ENCODE peak calls at places on chromosome 10, in ten cellular contexts. U, S, A, T, K, H, D, N, I and W are unnamed samples.

GRCh38 chr10:37856881-37857286 is 526 bp downstream of the ZNF248 start:
- DNase-seq in D (no peak), T (peak; percentile 12), H (no peak), I (no peak), S (peak; percentile 34), N (peak; percentile 7), K (no peak), U (peak; percentile 29), A (peak; percentile 18), W (no peak)

GRCh38 chr10:96339956-96340904 is 18.6 kb downstream of the OPALIN start:
- DNase-seq in T (peak; percentile 16), H (peak; percentile 46), I (peak; percentile 41), A (peak; percentile 59), S (peak; percentile 69), U (peak; percentile 73), D (peak; percentile 14), N (peak; percentile 63), K (no peak), W (peak; percentile 28)

GRCh38 chr10:34157501-34157900 is 657.6 kb downstream of the PARD3 start:
- DNase-seq in T (no peak), D (no peak), H (no peak), K (no peak), U (peak; percentile 54), I (no peak), S (no peak), A (no peak), N (peak; percentile 9), W (no peak)

GRCh38 chr10:87844837-87845623 is 18.3 kb downstream of the KLLN start:
- DNase-seq in T (no peak), N (no peak), A (no peak), U (peak; percentile 85), D (no peak), K (no peak), S (no peak), H (no peak), I (no peak), W (no peak)

GRCh38 chr10:70835895-70836294 is 20.1 kb downstream of the SGPL1 start:
- DNase-seq in K (no peak), I (no peak), T (peak; percentile 23), H (no peak), D (no peak), U (no peak), S (no peak), N (no peak), A (no peak), W (no peak)

GRCh38 chr10:14353291-14353913 is 22.7 kb upstream of the FRMD4A start:
- DNase-seq in I (no peak), D (no peak), T (no peak), S (no peak), U (no peak), K (no peak), H (no peak), A (no peak), N (no peak), W (no peak)

GRCh38 chr10:72550239-72550638 is 75.6 kb downstream of the MICU1 start:
- DNase-seq in D (no peak), T (no peak), S (no peak), U (no peak), N (no peak), I (no peak), H (no peak), A (no peak), K (no peak), W (no peak)

GRCh38 chr10:124157286-124157685 is 63.9 kb upstream of the CHST15 start:
- DNase-seq in N (no peak), T (no peak), S (no peak), H (no peak), A (no peak), U (no peak), D (no peak), K (peak; percentile 76), I (no peak), W (no peak)

GRCh38 chr10:129525408-129525807 is 58.4 kb downstream of the MGMT start:
- DNase-seq in A (peak; percentile 84), K (no peak), U (peak; percentile 38), T (no peak), N (no peak), S (no peak), D (no peak), H (no peak), I (no peak), W (no peak)

GRCh38 chr10:22657566-22658190 is 56.7 kb downstream of the PIP4K2A start:
- DNase-seq in H (no peak), A (no peak), I (no peak), U (peak; percentile 34), T (no peak), S (no peak), N (no peak), D (no peak), K (no peak), W (no peak)

GRCh38 chr10:117804470-117805011 is 242.2 kb downstream of the RAB11FIP2 start:
- DNase-seq in I (no peak), A (no peak), H (no peak), D (no peak), N (no peak), K (no peak), U (no peak), S (no peak), T (no peak), W (no peak)

GRCh38 chr10:24456319-24456718 is 247.4 kb downstream of the KIAA1217 start:
- DNase-seq in U (peak; percentile 98), N (peak; percentile 62), I (no peak), D (no peak), K (no peak), T (peak; percentile 44), S (no peak), H (no peak), A (peak; percentile 64), W (no peak)

GRCh38 chr10:128529225-128529624 is 403.0 kb upstream of the MKI67 start:
- DNase-seq in D (no peak), K (no peak), A (no peak), H (no peak), U (no peak), S (no peak), T (no peak), N (no peak), I (no peak), W (no peak)

GRCh38 chr10:84097787-84098353 is 41.4 kb upstream of the GHITM start:
- DNase-seq in T (no peak), N (no peak), H (no peak), D (no peak), K (no peak), I (no peak), U (peak; percentile 32), A (no peak), S (no peak), W (no peak)

GRCh38 chr10:95266674-95267095 is 24.1 kb downstream of the PDLIM1 start:
- DNase-seq in D (peak; percentile 39), U (peak; percentile 87), K (no peak), A (peak; percentile 97), T (peak; percentile 66), I (no peak), N (peak; percentile 60), H (no peak), S (peak; percentile 67), W (peak; percentile 62)

GRCh38 chr10:6163364-6164270 is 39.1 kb upstream of the PFKFB3 start:
- DNase-seq in N (peak; percentile 84), K (peak; percentile 97), H (peak; percentile 65), S (peak; percentile 98), A (peak; percentile 87), D (peak; percentile 95), T (peak; percentile 92), I (peak; percentile 95), U (peak; percentile 88), W (peak; percentile 66)

GRCh38 chr10:87656431-87657072 is 3.1 kb upstream of the PAPSS2 start:
- DNase-seq in N (no peak), U (peak; percentile 78), A (peak; percentile 69), K (no peak), H (no peak), T (no peak), D (no peak), S (peak; percentile 80), I (no peak), W (no peak)

GRCh38 chr10:97851341-97852001 is 1.8 kb downstream of the GOLGA7B start:
- DNase-seq in K (no peak), A (no peak), U (no peak), T (no peak), H (no peak), D (no peak), S (no peak), I (no peak), N (no peak), W (no peak)

GRCh38 chr10:133353202-133353959 is 4.4 kb downstream of the FUOM start:
- DNase-seq in D (no peak), U (no peak), N (no peak), H (no peak), S (no peak), A (no peak), T (no peak), K (no peak), I (no peak), W (no peak)

GRCh38 chr10:102117391-102118159 is 2.6 kb downstream of the LDB1 start:
- DNase-seq in T (peak; percentile 44), U (peak; percentile 51), K (peak; percentile 92), A (no peak), I (peak; percentile 30), N (no peak), H (no peak), S (no peak), D (no peak), W (peak; percentile 87)

GRCh38 chr10:103890194-103890658 is 27.8 kb downstream of the STN1 start:
- DNase-seq in S (no peak), T (no peak), N (no peak), U (peak; percentile 76), I (no peak), K (no peak), H (no peak), A (peak; percentile 50), D (no peak), W (no peak)

GRCh38 chr10:91077549-91078017 is 142.9 kb upstream of the PCGF5 start:
- DNase-seq in A (no peak), I (no peak), K (no peak), D (no peak), H (no peak), U (no peak), T (peak; percentile 60), N (no peak), S (no peak), W (no peak)

GRCh38 chr10:93337309-93337721 is 144.8 kb downstream of the MYOF start:
- DNase-seq in N (no peak), U (no peak), K (no peak), I (no peak), A (no peak), H (no peak), T (no peak), D (no peak), S (no peak), W (no peak)

GRCh38 chr10:5944389-5945202 is 32.7 kb downstream of the IL15RA start:
- DNase-seq in S (no peak), T (peak; percentile 95), K (no peak), D (no peak), I (no peak), A (peak; percentile 90), U (peak; percentile 98), H (no peak), N (peak; percentile 61), W (no peak)